ENCODE peak calls at places on chromosomes 5 and 9, in four cellular contexts. H is thoracic aorta, F is HCT116, O is body of pancreas. D is an unnamed sample. For H3K4me1, the result is how much of the 10 kb centered on the place peaks cover.

GRCh38 chr5:175652741-175653663 is 4.9 kb upstream of the HRH2 start:
- DNase-seq in H (no peak), F (no peak), O (no peak), D (no peak)

GRCh38 chr5:137624786-137625349 is 111.0 kb downstream of the KLHL3 start:
- DNase-seq in O (no peak), H (no peak), F (no peak), D (no peak)

GRCh38 chr5:142114686-142115085 is 6.1 kb downstream of the NDFIP1 start:
- DNase-seq in F (no peak), O (no peak), H (no peak), D (peak)

GRCh38 chr5:171122372-171122771 is 186.7 kb upstream of the TLX3 start:
- DNase-seq in H (no peak), O (peak), F (no peak), D (peak)

GRCh38 chr5:116396700-116397099 is 177.9 kb downstream of the SEMA6A start:
- DNase-seq in O (peak), H (no peak), F (no peak), D (no peak)

GRCh38 chr5:32159328-32160072 is 14.6 kb downstream of the GOLPH3 start:
- DNase-seq in O (no peak), H (no peak), F (no peak), D (no peak)

GRCh38 chr5:141852448-141852847 is 25.8 kb downstream of the PCDH1 start:
- DNase-seq in H (no peak), O (no peak), F (no peak), D (no peak)

GRCh38 chr9:105842023-105842644 is 147.8 kb downstream of the TMEM38B start:
- DNase-seq in H (no peak), F (peak), O (peak), D (peak)

GRCh38 chr9:126781717-126782388 is 23.0 kb upstream of the ZBTB43 start:
- DNase-seq in F (peak), O (peak), H (peak), D (peak)

GRCh38 chr5:32144637-32145207 is 29.4 kb downstream of the GOLPH3 start:
- DNase-seq in O (no peak), H (no peak), F (no peak), D (no peak)

GRCh38 chr5:8053270-8053669 is 184.3 kb downstream of the MTRR start:
- DNase-seq in F (no peak), O (no peak), H (no peak), D (no peak)

GRCh38 chr5:42806004-42806700 is 5.5 kb downstream of the SELENOP start:
- DNase-seq in O (no peak), F (no peak), H (no peak), D (no peak)
- H3K4me3 ChIP-seq in O (no peak), F (no peak), H (no peak), D (no peak)

DNA sequence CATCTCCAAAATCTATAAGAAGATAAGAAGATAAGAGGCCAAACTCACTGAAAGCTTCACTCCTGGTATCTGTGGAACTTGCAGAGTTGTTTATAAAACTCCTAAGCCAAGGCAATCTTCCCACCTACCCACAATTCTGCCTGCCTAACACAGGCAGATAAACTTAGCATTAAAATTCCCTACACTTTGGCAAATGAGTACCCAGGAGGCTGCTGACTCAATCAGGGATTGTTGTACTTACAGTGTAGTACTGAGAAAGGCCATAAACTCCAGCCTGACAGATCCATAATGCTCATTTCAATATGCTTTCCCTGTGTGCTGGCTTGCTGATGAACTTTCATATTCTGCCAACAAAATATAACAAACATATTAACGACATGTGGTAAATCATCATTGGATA is 725.2 kb downstream of the BRINP1 start:
- DNase-seq in O (no peak), H (no peak), F (no peak), D (no peak)
- H3K27ac ChIP-seq in O (no peak), H (no peak), F (no peak), D (no peak)

DNA sequence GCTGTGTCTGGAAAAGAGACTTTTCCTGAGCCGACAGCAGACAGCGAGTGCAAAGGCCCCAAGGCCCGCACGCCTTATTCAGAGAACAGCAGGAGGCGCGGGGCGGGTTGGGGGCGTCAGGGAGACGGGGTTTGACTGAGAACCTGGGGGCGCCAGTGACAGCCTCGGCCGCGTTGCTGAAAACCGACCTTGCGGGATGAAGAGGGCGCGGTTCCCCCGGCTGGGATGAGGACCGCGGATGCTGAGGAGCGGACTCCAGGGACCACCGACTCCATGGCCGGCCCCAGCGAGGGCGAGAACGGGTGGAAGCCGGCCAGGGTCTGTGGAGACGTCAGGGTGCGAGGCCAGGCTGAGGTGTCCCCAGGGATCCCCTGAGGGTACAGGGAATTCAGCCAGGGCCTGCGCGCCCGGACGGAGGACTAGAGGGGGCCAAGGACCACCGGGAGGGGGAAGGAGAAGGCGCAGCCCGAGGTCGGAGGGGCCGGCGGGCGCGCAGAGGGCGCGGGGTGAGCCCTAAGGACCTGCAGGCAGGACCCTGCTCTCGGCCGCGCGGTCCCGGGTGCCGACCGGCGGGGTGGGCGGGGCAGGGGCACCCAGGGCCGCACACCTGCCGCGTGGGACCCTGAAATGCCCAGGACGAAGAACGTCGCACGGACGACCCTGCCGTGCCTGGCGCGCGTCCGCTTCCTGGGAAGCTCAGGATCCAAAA is 836 bp upstream of the AHRR start:
- DNase-seq in H (no peak), O (no peak), F (no peak), D (no peak)
- H3K4me1 ChIP-seq in H (under half), O (under half), F (under half), D (under half)

GRCh38 chr5:174421408-174421805 is 303.0 kb upstream of the MSX2 start:
- DNase-seq in O (no peak), F (no peak), H (no peak), D (no peak)

GRCh38 chr5:174419523-174420132 is 304.8 kb upstream of the MSX2 start:
- DNase-seq in O (peak), H (peak), F (peak), D (peak)

GRCh38 chr5:174423538-174423937 is 300.8 kb upstream of the MSX2 start:
- DNase-seq in H (no peak), F (no peak), O (no peak), D (no peak)

GRCh38 chr5:174420651-174421407 is 303.6 kb upstream of the MSX2 start:
- DNase-seq in O (no peak), F (no peak), H (no peak), D (no peak)

GRCh38 chr5:174418809-174419522 is 305.4 kb upstream of the MSX2 start:
- DNase-seq in O (no peak), F (peak), H (no peak), D (no peak)
- H3K4me3 ChIP-seq in O (no peak), F (peak), H (peak), D (no peak)

GRCh38 chr9:125652771-125653170 is 54.2 kb downstream of the MAPKAP1 start:
- DNase-seq in F (no peak), H (no peak), O (no peak), D (no peak)
- H3K27ac ChIP-seq in F (no peak), H (no peak), O (no peak), D (no peak)

D was measured in PC-9.